ENCODE peak calls at places on chromosomes 3 and 15, in nine cellular contexts. L, C, X, Q, G, F, J, M and N are unnamed samples.
A peak's percentile ranks its signal among the peaks of the same experiment; 100 is the strongest.

GRCh38 chr3:184338538-184338945 is 1.1 kb downstream of the FAM131A start:
- DNase-seq in L (no peak), C (peak; percentile 70), X (no peak), Q (peak; percentile 41), G (no peak), F (peak; percentile 96), J (peak; percentile 91), M (peak; percentile 57), N (peak; percentile 91)

GRCh38 chr15:87777054-87777498 is 479.5 kb downstream of the NTRK3 start:
- DNase-seq in L (no peak), C (no peak), X (no peak), Q (peak; percentile 13), G (peak; percentile 81), F (peak; percentile 79), J (peak; percentile 62), M (no peak), N (peak; percentile 38)

GRCh38 chr15:80061581-80061980 is 2.1 kb downstream of the ZFAND6 start:
- DNase-seq in L (no peak), C (no peak), X (no peak), Q (no peak), G (no peak), F (no peak), J (peak; percentile 31), M (no peak), N (peak; percentile 22)

GRCh38 chr15:60351066-60351465 is 46.7 kb downstream of the ANXA2 start:
- DNase-seq in L (no peak), C (no peak), X (no peak), Q (no peak), G (no peak), F (no peak), J (no peak), M (no peak), N (no peak)

GRCh38 chr15:101657968-101658784 is 6.0 kb upstream of the TM2D3 start:
- DNase-seq in L (no peak), C (no peak), X (no peak), Q (peak; percentile 93), G (peak; percentile 99), F (no peak), J (no peak), M (no peak), N (no peak)

GRCh38 chr3:49213998-49214397 is 42.6 kb downstream of the KLHDC8B start:
- DNase-seq in L (no peak), C (no peak), X (no peak), Q (no peak), G (no peak), F (no peak), J (no peak), M (no peak), N (no peak)

GRCh38 chr3:50100956-50101845 is 12.5 kb downstream of the RBM5 start:
- DNase-seq in L (no peak), C (no peak), X (no peak), Q (no peak), G (no peak), F (no peak), J (no peak), M (no peak), N (peak; percentile 61)

GRCh38 chr3:185210621-185211157 is 43.2 kb downstream of the EHHADH start:
- DNase-seq in L (no peak), C (no peak), X (no peak), Q (no peak), G (no peak), F (no peak), J (no peak), M (no peak), N (no peak)

GRCh38 chr3:65793495-65794200 is 245.1 kb downstream of the MAGI1 start:
- DNase-seq in L (no peak), C (no peak), X (no peak), Q (no peak), G (no peak), F (no peak), J (no peak), M (no peak), N (no peak)

GRCh38 chr15:63490345-63491034 is 13.9 kb upstream of the USP3 start:
- DNase-seq in L (no peak), C (no peak), X (no peak), Q (no peak), G (no peak), F (no peak), J (no peak), M (no peak), N (no peak)

GRCh38 chr15:29083858-29084257 is 185.8 kb downstream of the NSMCE3 start:
- DNase-seq in L (no peak), C (no peak), X (no peak), Q (no peak), G (no peak), F (no peak), J (no peak), M (no peak), N (no peak)

GRCh38 chr3:66261318-66261717 is 40.5 kb downstream of the SLC25A26 start:
- DNase-seq in L (no peak), C (no peak), X (no peak), Q (no peak), G (no peak), F (no peak), J (peak; percentile 33), M (no peak), N (peak; percentile 45)

GRCh38 chr3:12991861-12992281 is 81.4 kb downstream of the IQSEC1 start:
- DNase-seq in L (no peak), C (peak; percentile 72), X (no peak), Q (no peak), G (no peak), F (no peak), J (no peak), M (peak; percentile 47), N (no peak)

GRCh38 chr15:90955911-90956310 is 1.2 kb downstream of the RCCD1 start:
- DNase-seq in L (no peak), C (no peak), X (no peak), Q (no peak), G (peak; percentile 84), F (no peak), J (no peak), M (peak; percentile 66), N (no peak)

GRCh38 chr3:151787626-151788025 is 26.3 kb upstream of the AADAC start:
- DNase-seq in L (no peak), C (no peak), X (peak; percentile 16), Q (no peak), G (no peak), F (no peak), J (peak; percentile 46), M (no peak), N (no peak)

GRCh38 chr3:171977426-171977825 is 62.0 kb upstream of the FNDC3B start:
- DNase-seq in L (no peak), C (no peak), X (no peak), Q (no peak), G (no peak), F (no peak), J (no peak), M (no peak), N (no peak)

GRCh38 chr15:44794072-44794471 is 57.7 kb downstream of the TRIM69 start:
- DNase-seq in L (no peak), C (no peak), X (no peak), Q (no peak), G (no peak), F (no peak), J (no peak), M (no peak), N (no peak)

GRCh38 chr15:74245342-74245931 is 9.3 kb downstream of the CCDC33 start:
- DNase-seq in L (no peak), C (peak; percentile 27), X (no peak), Q (peak; percentile 44), G (peak; percentile 54), F (no peak), J (no peak), M (no peak), N (no peak)

GRCh38 chr15:28944696-28945300 is 59.0 kb downstream of the APBA2 start:
- DNase-seq in L (no peak), C (no peak), X (no peak), Q (no peak), G (no peak), F (peak; percentile 42), J (no peak), M (peak; percentile 10), N (no peak)

GRCh38 chr3:158809642-158810041 is 7.8 kb downstream of the MFSD1 start:
- DNase-seq in L (no peak), C (no peak), X (no peak), Q (no peak), G (peak; percentile 48), F (no peak), J (no peak), M (no peak), N (no peak)

GRCh38 chr3:120147072-120147871 is 53.0 kb upstream of the GSK3B start:
- DNase-seq in L (no peak), C (no peak), X (peak; percentile 47), Q (no peak), G (peak; percentile 22), F (no peak), J (no peak), M (peak; percentile 70), N (no peak)

GRCh38 chr15:37031198-37031597 is 69.2 kb downstream of the MEIS2 start:
- DNase-seq in L (no peak), C (no peak), X (no peak), Q (no peak), G (no peak), F (no peak), J (peak; percentile 73), M (no peak), N (peak; percentile 84)

GRCh38 chr15:74635228-74635627 is 19.6 kb downstream of the CLK3 start:
- DNase-seq in L (peak; percentile 73), C (peak; percentile 68), X (peak; percentile 57), Q (peak; percentile 64), G (peak; percentile 86), F (no peak), J (peak; percentile 74), M (peak; percentile 72), N (peak; percentile 75)

GRCh38 chr15:38002883-38003477 is 68.5 kb downstream of the TMCO5A start:
- DNase-seq in L (no peak), C (peak; percentile 71), X (peak; percentile 32), Q (peak; percentile 65), G (peak; percentile 43), F (peak; percentile 68), J (peak; percentile 91), M (peak; percentile 64), N (peak; percentile 89)

GRCh38 chr15:81814882-81815455 is 230.8 kb downstream of the MEX3B start:
- DNase-seq in L (no peak), C (no peak), X (no peak), Q (no peak), G (no peak), F (no peak), J (no peak), M (no peak), N (no peak)

GRCh38 chr3:138381413-138381901 is 33.1 kb downstream of the MRAS start:
- DNase-seq in L (no peak), C (peak; percentile 65), X (no peak), Q (peak; percentile 92), G (no peak), F (peak; percentile 74), J (peak; percentile 45), M (no peak), N (peak; percentile 68)

GRCh38 chr3:148083501-148084267 is 614.0 kb upstream of the AGTR1 start:
- DNase-seq in L (no peak), C (no peak), X (no peak), Q (no peak), G (no peak), F (no peak), J (no peak), M (no peak), N (no peak)

GRCh38 chr3:139466369-139466768 is 9.9 kb downstream of the RBP2 start:
- DNase-seq in L (no peak), C (no peak), X (no peak), Q (no peak), G (no peak), F (no peak), J (no peak), M (no peak), N (no peak)

GRCh38 chr3:144843099-144843498 is 871.5 kb downstream of the DIPK2A start:
- DNase-seq in L (no peak), C (no peak), X (no peak), Q (no peak), G (peak; percentile 20), F (no peak), J (peak; percentile 18), M (no peak), N (no peak)

GRCh38 chr3:156750874-156751245 is 75.3 kb upstream of the LEKR1 start:
- DNase-seq in L (no peak), C (no peak), X (no peak), Q (no peak), G (no peak), F (no peak), J (peak; percentile 41), M (no peak), N (peak; percentile 38)

GRCh38 chr3:55477306-55478010 is 9.6 kb downstream of the WNT5A start:
- DNase-seq in L (no peak), C (no peak), X (no peak), Q (no peak), G (no peak), F (no peak), J (no peak), M (no peak), N (no peak)